ENCODE peak calls at places on chromosomes 3 and 15, in four cellular contexts. H is AG09309, T is tibial nerve, B is GM20000. I is an unnamed sample.

GRCh38 chr3:107441617-107442016 is 64.4 kb downstream of the CCDC54 start:
- DNase-seq in H (no peak), B (no peak), T (no peak), I (no peak)

GRCh38 chr3:98482717-98483482 is 14.6 kb upstream of the OR5K2 start:
- DNase-seq in H (no peak), T (no peak), B (no peak), I (no peak)

GRCh38 chr3:135736740-135737139 is 228.8 kb upstream of the PPP2R3A start:
- DNase-seq in H (no peak), T (no peak), B (no peak), I (no peak)

GRCh38 chr3:69770976-69771634 is 31.8 kb downstream of the MITF start:
- DNase-seq in H (no peak), T (no peak), B (no peak), I (no peak)

GRCh38 chr15:89114974-89115373 is 26.7 kb downstream of the ABHD2 start:
- DNase-seq in H (no peak), T (no peak), B (no peak), I (no peak)

GRCh38 chr3:62151591-62151990 is 221.8 kb downstream of the FEZF2 start:
- DNase-seq in T (no peak), B (no peak), H (no peak), I (no peak)

GRCh38 chr15:43463998-43464397 is 29.0 kb downstream of the TP53BP1 start:
- DNase-seq in B (no peak), T (no peak), H (no peak), I (no peak)

GRCh38 chr3:144760831-144761230 is 789.2 kb downstream of the DIPK2A start:
- DNase-seq in B (no peak), H (no peak), T (no peak), I (no peak)

GRCh38 chr15:72481015-72481659 is 7.0 kb downstream of the ARIH1 start:
- DNase-seq in T (no peak), B (no peak), H (no peak), I (no peak)

GRCh38 chr3:142004025-142004424 is 127.6 kb downstream of the ATP1B3 start:
- DNase-seq in T (no peak), B (no peak), H (no peak), I (no peak)

GRCh38 chr3:23004971-23005370 is 198.2 kb upstream of the UBE2E2 start:
- DNase-seq in T (no peak), B (no peak), H (no peak), I (no peak)

GRCh38 chr3:149180057-149180573 is 41.5 kb downstream of the CP start:
- DNase-seq in T (peak; percentile 93), B (no peak), H (peak; percentile 98), I (no peak)

GRCh38 chr15:73859236-73859635 is 14.1 kb upstream of the TBC1D21 start:
- DNase-seq in H (no peak), B (no peak), T (no peak), I (no peak)

GRCh38 chr15:73858062-73858461 is 15.3 kb upstream of the TBC1D21 start:
- DNase-seq in T (no peak), B (no peak), H (no peak), I (no peak)

GRCh38 chr15:73854265-73854664 is 19.1 kb upstream of the TBC1D21 start:
- DNase-seq in T (no peak), B (no peak), H (no peak), I (no peak)

GRCh38 chr15:73856458-73857192 is 16.7 kb upstream of the TBC1D21 start:
- DNase-seq in H (no peak), T (no peak), B (no peak), I (no peak)

DNA sequence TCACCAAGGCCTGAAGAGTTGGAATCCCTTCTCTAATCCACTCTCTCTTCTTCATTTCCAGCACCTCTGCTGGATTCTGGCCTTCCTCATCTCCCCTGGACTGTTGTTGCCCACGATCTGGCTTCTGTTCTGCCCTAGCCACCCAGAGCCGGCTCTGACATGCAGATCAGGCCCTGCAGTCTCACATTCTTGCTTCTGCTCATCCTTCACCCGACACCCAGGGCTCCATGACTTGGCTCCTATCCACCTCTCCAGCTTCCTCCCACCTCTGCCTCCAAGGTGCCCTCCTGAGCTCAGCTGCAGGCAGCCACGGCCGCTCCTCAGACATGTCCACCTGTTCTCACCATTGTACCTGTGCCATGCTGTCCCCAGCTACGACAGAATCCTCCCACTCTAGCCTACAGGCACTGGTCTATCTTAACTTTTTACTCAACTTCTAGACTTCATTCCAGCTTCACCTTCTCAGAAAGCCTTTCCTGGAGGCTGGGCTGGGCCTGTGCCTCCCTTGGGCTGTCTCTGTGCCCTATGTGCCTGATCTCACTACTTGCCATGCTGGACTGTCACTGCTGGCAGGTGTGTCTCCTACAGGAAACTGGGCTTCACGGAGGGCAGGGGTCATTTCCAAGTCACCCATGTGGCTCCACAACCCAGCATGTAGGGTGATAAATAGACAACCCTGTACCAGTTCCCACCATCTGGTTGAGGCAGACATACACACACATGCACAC is 16.0 kb upstream of the TBC1D21 start:
- DNase-seq in B (no peak), T (no peak), H (no peak), I (no peak)
- TF ChIP-seq CTCF in B (no peak), T (no peak), H (no peak), I (no peak)

GRCh38 chr15:67126551-67127333 is 61.3 kb downstream of the SMAD3 start:
- DNase-seq in B (no peak), T (no peak), H (no peak), I (no peak)
- TF ChIP-seq CTCF in B (no peak), T (no peak), H (no peak), I (no peak)

DNA sequence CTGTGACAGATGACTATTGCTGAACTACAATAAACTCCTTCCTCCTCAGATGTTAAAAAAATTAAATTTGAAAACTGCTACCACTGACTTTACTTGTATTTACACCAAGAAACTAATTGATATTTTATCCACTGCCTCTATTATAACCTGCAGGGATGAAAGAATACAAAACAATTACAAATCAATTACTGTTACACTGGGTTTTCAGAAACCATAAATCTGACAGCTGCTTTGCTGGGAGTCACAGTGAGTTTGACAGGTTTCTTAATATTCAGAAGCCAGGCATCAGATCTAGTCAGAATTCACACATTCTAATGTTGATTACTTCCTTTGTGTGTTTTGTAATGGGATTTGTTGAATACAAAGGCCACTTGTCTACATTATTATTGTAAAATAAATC is 252.6 kb upstream of the MRPL3 start:
- DNase-seq in T (no peak), B (no peak), H (no peak), I (no peak)
- TF ChIP-seq CTCF in T (no peak), B (no peak), H (no peak), I (no peak)

GRCh38 chr3:36709281-36709680 is 55.1 kb downstream of the DCLK3 start:
- DNase-seq in H (no peak), T (no peak), B (no peak), I (no peak)

GRCh38 chr3:36710606-36711005 is 53.7 kb downstream of the DCLK3 start:
- DNase-seq in B (no peak), T (no peak), H (no peak), I (no peak)

GRCh38 chr3:36705015-36705414 is 59.3 kb downstream of the DCLK3 start:
- DNase-seq in T (no peak), H (no peak), B (no peak), I (no peak)

GRCh38 chr3:36709826-36710365 is 54.5 kb downstream of the DCLK3 start:
- DNase-seq in H (no peak), T (no peak), B (no peak), I (no peak)

GRCh38 chr3:36707623-36708409 is 56.5 kb downstream of the DCLK3 start:
- DNase-seq in T (no peak), H (no peak), B (no peak), I (no peak)
- TF ChIP-seq CTCF in T (no peak), H (peak; percentile 26), B (no peak), I (no peak)

GRCh38 chr15:63277044-63277892 is at the start of gene APH1B:
- DNase-seq in B (peak; percentile 94), H (no peak), T (peak; percentile 59), I (peak; percentile 72)
- TF ChIP-seq CTCF in B (no peak), H (no peak), T (no peak), I (no peak)

GRCh38 chr3:99625237-99625622 is 13.2 kb upstream of the COL8A1 start:
- DNase-seq in H (no peak), T (no peak), B (no peak), I (no peak)
- TF ChIP-seq CTCF in H (no peak), T (no peak), B (no peak), I (no peak)

DNA sequence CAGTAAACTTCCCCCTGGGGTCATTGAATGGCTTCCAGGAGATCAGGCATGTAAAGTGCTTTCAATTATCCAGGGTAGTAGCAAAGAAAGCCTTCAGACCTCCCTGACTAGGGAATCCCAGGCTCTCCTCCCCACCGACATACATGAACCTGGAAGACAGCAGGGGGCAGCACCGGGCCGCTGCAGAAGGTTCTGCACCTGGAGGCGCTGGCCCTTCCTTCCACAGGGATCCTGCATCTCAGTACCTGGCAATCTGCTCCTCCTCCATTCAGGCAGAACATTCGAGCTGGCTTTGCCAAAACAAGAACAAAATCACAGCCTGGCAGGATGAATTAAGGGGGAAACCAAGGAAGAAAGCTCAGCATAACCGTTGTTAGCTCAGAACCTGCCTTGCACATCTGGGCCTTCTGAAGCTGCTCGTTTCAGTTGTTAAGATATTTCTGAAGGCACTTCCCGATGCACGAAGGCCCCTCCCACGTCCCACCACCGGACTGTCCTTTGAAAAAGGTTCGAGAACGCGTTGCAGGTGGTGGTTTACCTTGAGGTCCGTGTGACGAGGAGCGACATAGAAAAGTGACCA is 237.7 kb downstream of the SLCO3A1 start:
- DNase-seq in H (no peak), B (no peak), T (no peak), I (peak; percentile 52)
- TF ChIP-seq CTCF in H (peak; percentile 81), B (peak; percentile 33), T (peak; percentile 37), I (peak; percentile 72)

GRCh38 chr3:49122886-49123545 is 2.4 kb upstream of the USP19 start:
- DNase-seq in B (no peak), H (no peak), T (no peak), I (no peak)
- TF ChIP-seq CTCF in B (no peak), H (no peak), T (no peak), I (no peak)

I was measured in mesothelial cell of epicardium.